ENCODE peak calls at places on chromosomes 16 and 17, in five cellular contexts. Y, Q, A, W and D are unnamed samples.

GRCh38 chr16:85089485-85089884 is 22.8 kb downstream of the CIBAR2 start:
- DNase-seq in Y (no peak), Q (peak; percentile 38), A (no peak), W (no peak), D (no peak)

GRCh38 chr17:17853811-17854527 is 17.2 kb upstream of the SREBF1 start:
- DNase-seq in Y (no peak), Q (no peak), A (no peak), W (no peak), D (no peak)

GRCh38 chr17:2695961-2696760 is 15.4 kb downstream of the CLUH start:
- DNase-seq in Y (no peak), Q (peak; percentile 32), A (no peak), W (no peak), D (no peak)

GRCh38 chr17:14393723-14394122 is 92.8 kb downstream of the HS3ST3B1 start:
- DNase-seq in Y (no peak), Q (no peak), A (no peak), W (no peak), D (no peak)

GRCh38 chr17:54849660-54850059 is 51.0 kb upstream of the TOM1L1 start:
- DNase-seq in Y (no peak), Q (no peak), A (no peak), W (no peak), D (no peak)

GRCh38 chr17:44952946-44953475 is 5.4 kb upstream of the KIF18B start:
- DNase-seq in Y (no peak), Q (no peak), A (no peak), W (no peak), D (no peak)

GRCh38 chr17:36993227-36993626 is 44.5 kb downstream of the AATF start:
- DNase-seq in Y (no peak), Q (peak; percentile 28), A (no peak), W (no peak), D (no peak)

GRCh38 chr17:2390199-2390880 is 10.5 kb downstream of the MNT start:
- DNase-seq in Y (no peak), Q (peak; percentile 14), A (no peak), W (no peak), D (no peak)

GRCh38 chr17:34291721-34292348 is 6.3 kb downstream of the CCL11 start:
- DNase-seq in Y (no peak), Q (no peak), A (no peak), W (no peak), D (no peak)

GRCh38 chr17:35052240-35052608 is 11.3 kb downstream of the RFFL start:
- DNase-seq in Y (no peak), Q (no peak), A (no peak), W (no peak), D (no peak)

GRCh38 chr17:74276561-74277009 is 2.6 kb downstream of the DNAI2 start:
- DNase-seq in Y (no peak), Q (no peak), A (no peak), W (no peak), D (no peak)

GRCh38 chr17:81470944-81471803 is 41.4 kb downstream of the ACTG1 start:
- DNase-seq in Y (no peak), Q (peak; percentile 68), A (no peak), W (no peak), D (no peak)

GRCh38 chr16:386641-387156 is 4.9 kb upstream of the PGAP6 start:
- DNase-seq in Y (no peak), Q (no peak), A (no peak), W (no peak), D (no peak)

GRCh38 chr17:7083592-7083991 is 3.5 kb upstream of the CLEC10A start:
- DNase-seq in Y (no peak), Q (no peak), A (no peak), W (no peak), D (no peak)

GRCh38 chr16:89981414-89981813 is 32.9 kb downstream of the DEF8 start:
- DNase-seq in Y (no peak), Q (no peak), A (no peak), W (no peak), D (no peak)

GRCh38 chr16:53433930-53434435 is 288 bp upstream of the RBL2 start:
- DNase-seq in Y (peak; percentile 76), Q (no peak), A (no peak), W (no peak), D (peak; percentile 82)

GRCh38 chr17:17988427-17988945 is 15.8 kb downstream of the DRC3 start:
- DNase-seq in Y (no peak), Q (no peak), A (no peak), W (no peak), D (no peak)

GRCh38 chr17:35313875-35314409 is 59.5 kb downstream of the SLFN11 start:
- DNase-seq in Y (no peak), Q (peak; percentile 2), A (no peak), W (peak; percentile 6), D (no peak)

GRCh38 chr16:55502801-55503366 is 6.0 kb upstream of the LPCAT2 start:
- DNase-seq in Y (peak; percentile 79), Q (peak; percentile 78), A (no peak), W (no peak), D (no peak)

GRCh38 chr16:83701494-83701893 is 106.3 kb upstream of the HSBP1 start:
- DNase-seq in Y (peak; percentile 33), Q (no peak), A (no peak), W (peak; percentile 52), D (peak; percentile 3)

GRCh38 chr16:66580605-66581209 is 1.4 kb downstream of the CMTM2 start:
- DNase-seq in Y (peak; percentile 16), Q (no peak), A (no peak), W (no peak), D (no peak)

GRCh38 chr17:266701-267656 is 85.5 kb upstream of the DOC2B start:
- DNase-seq in Y (no peak), Q (peak; percentile 57), A (no peak), W (no peak), D (no peak)

GRCh38 chr17:29084476-29085148 is 41.7 kb downstream of the PIPOX start:
- DNase-seq in Y (no peak), Q (peak; percentile 90), A (no peak), W (no peak), D (no peak)

GRCh38 chr16:12120331-12120981 is 143.9 kb downstream of the SNX29 start:
- DNase-seq in Y (no peak), Q (no peak), A (no peak), W (no peak), D (no peak)

GRCh38 chr16:72848045-72848410 is 199.9 kb downstream of the ZFHX3 start:
- DNase-seq in Y (no peak), Q (no peak), A (no peak), W (no peak), D (no peak)
- TF ChIP-seq GABPA in Y (no peak), Q (no peak), A (no peak), W (no peak), D (no peak)

DNA sequence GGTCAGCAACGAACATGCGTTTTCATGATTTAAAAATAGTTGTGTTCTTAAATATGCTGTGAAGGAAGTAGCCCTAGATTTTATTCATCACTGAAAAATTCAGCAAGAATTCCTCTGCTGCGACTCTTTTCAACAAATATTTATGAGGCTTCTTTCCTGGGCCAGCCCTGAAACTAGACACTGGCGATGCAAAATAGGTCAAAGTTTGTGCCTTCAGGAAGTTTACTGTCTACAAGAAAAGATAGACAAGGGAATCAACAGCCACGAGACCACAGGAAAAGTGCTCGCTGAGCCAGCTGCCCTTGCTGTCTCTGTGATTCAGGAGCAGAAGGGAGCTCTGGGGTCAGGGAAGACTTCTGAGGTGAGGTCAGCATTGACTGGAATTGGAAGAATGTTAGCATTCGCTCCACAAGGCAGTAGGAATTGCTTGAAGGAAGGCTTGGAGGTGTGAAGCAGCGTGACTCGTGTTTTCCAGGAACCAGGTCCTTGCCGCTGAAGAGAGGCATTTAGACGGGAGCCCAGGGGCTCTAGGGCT is 1.9 kb upstream of the RPL26 start:
- DNase-seq in Y (no peak), Q (no peak), A (no peak), W (no peak), D (no peak)
- TF ChIP-seq REST in Y (no peak), Q (no peak), A (no peak), W (no peak), D (no peak)

DNA sequence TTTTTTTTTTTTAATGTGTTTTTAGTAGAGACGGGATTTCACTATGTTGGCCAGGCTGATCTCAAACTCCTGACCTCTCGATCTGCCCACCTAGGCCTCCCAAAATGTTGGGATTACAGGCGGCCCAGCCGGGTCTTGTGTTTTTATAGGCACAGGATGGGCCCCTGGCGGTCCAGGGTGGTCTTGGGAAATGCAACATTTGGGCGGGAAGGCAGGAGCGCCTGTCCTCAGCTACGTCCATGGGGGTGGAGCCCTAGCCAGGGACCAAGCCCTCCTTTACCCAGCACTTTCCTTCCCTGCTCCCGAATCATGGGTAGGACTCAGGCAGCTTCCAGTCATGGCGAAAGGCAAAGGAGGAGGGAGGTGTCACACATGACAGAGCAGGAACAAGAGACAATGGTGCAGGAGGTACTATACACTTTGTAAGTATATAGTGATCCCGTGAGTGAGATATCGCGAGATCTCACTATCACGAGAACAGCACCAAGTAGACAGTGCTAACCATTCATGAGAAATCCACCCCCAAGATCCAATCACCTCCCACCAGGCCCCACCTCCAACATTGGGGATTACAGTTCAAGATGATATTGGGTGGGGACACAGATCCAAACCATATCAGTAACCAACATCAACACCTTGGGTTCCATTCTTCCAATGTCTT is 226.7 kb upstream of the WSCD1 start:
- DNase-seq in Y (no peak), Q (no peak), A (no peak), W (no peak), D (no peak)
- TF ChIP-seq GABPA in Y (no peak), Q (no peak), A (no peak), W (no peak), D (no peak)

GRCh38 chr17:62672957-62673356 is 45.5 kb downstream of the MRC2 start:
- DNase-seq in Y (no peak), Q (peak; percentile 56), A (no peak), W (no peak), D (no peak)

GRCh38 chr17:62673614-62674362 is 46.3 kb downstream of the MRC2 start:
- DNase-seq in Y (no peak), Q (no peak), A (no peak), W (no peak), D (no peak)

GRCh38 chr17:62670202-62670821 is 42.8 kb downstream of the MRC2 start:
- DNase-seq in Y (peak; percentile 31), Q (peak; percentile 43), A (no peak), W (peak; percentile 32), D (no peak)

GRCh38 chr17:62674363-62674739 is 46.9 kb downstream of the MRC2 start:
- DNase-seq in Y (no peak), Q (no peak), A (no peak), W (no peak), D (no peak)

GRCh38 chr17:62671553-62671952 is 44.1 kb downstream of the MRC2 start:
- DNase-seq in Y (peak; percentile 36), Q (peak; percentile 62), A (no peak), W (peak; percentile 78), D (no peak)
- TF ChIP-seq REST in Y (no peak), Q (no peak), A (no peak), W (no peak), D (no peak)